ENCODE peak calls at places on chromosomes 3 and 15, in five cellular contexts. W, V, F, T and O are unnamed samples.

GRCh38 chr3:118740722-118741290 is 293.8 kb downstream of the IGSF11 start:
- DNase-seq in W (no peak), V (no peak), F (no peak), T (no peak), O (no peak)

GRCh38 chr3:169581633-169582032 is 81.9 kb downstream of the MECOM start:
- DNase-seq in W (no peak), V (no peak), F (no peak), T (no peak), O (no peak)

GRCh38 chr3:157282261-157283191 is 122.6 kb upstream of the CCNL1 start:
- DNase-seq in W (peak), V (no peak), F (no peak), T (no peak), O (peak)

GRCh38 chr15:84598993-84599392 is 1.8 kb upstream of the ZSCAN2 start:
- DNase-seq in W (no peak), V (peak), F (peak), T (peak), O (no peak)

GRCh38 chr15:74053941-74054529 is 28.3 kb downstream of the GOLGA6A start:
- DNase-seq in W (peak), V (peak), F (peak), T (peak), O (peak)

GRCh38 chr3:73572371-73572770 is 52.4 kb downstream of the PDZRN3 start:
- DNase-seq in W (no peak), V (no peak), F (no peak), T (peak), O (no peak)

GRCh38 chr15:31207246-31207645 is 105.7 kb upstream of the TRPM1 start:
- DNase-seq in W (no peak), V (no peak), F (no peak), T (no peak), O (no peak)

GRCh38 chr3:167898091-167898490 is 162.6 kb downstream of the SERPINI1 start:
- DNase-seq in W (no peak), V (no peak), F (no peak), T (no peak), O (no peak)

GRCh38 chr3:155646128-155646527 is 98.7 kb downstream of the PLCH1 start:
- DNase-seq in W (no peak), V (no peak), F (no peak), T (no peak), O (no peak)

GRCh38 chr3:172905480-172905850 is 154.9 kb downstream of the ECT2 start:
- DNase-seq in W (no peak), V (no peak), F (no peak), T (no peak), O (no peak)

GRCh38 chr3:197674741-197675567 is 61.8 kb downstream of the RUBCN start:
- DNase-seq in W (no peak), V (no peak), F (no peak), T (peak), O (no peak)

GRCh38 chr3:113231827-113232253 is 20.5 kb downstream of the BOC start:
- DNase-seq in W (no peak), V (peak), F (no peak), T (no peak), O (no peak)

GRCh38 chr15:52114656-52115055 is 2.1 kb upstream of the BCL2L10 start:
- DNase-seq in W (no peak), V (no peak), F (no peak), T (no peak), O (no peak)

GRCh38 chr3:42498034-42498433 is 4.4 kb upstream of the VIPR1 start:
- DNase-seq in W (peak), V (no peak), F (no peak), T (no peak), O (no peak)

GRCh38 chr15:89401636-89402252 is 67.1 kb upstream of the POLG start:
- DNase-seq in W (no peak), V (no peak), F (no peak), T (no peak), O (no peak)

GRCh38 chr15:91867581-91868026 is 14.1 kb downstream of the SLCO3A1 start:
- DNase-seq in W (peak), V (peak), F (no peak), T (peak), O (peak)

GRCh38 chr15:90594297-90594696 is 64.6 kb downstream of the CRTC3 start:
- DNase-seq in W (peak), V (no peak), F (no peak), T (peak), O (peak)

GRCh38 chr15:84826369-84826823 is 9.2 kb downstream of the ALPK3 start:
- DNase-seq in W (no peak), V (peak), F (peak), T (peak), O (no peak)

GRCh38 chr3:136805795-136806194 is 13.1 kb upstream of the SLC35G2 start:
- DNase-seq in W (no peak), V (no peak), F (no peak), T (no peak), O (no peak)

GRCh38 chr15:66594344-66594743 is 28.5 kb upstream of the LCTL start:
- DNase-seq in W (no peak), V (no peak), F (no peak), T (no peak), O (no peak)

GRCh38 chr3:12579919-12580318 is 23.0 kb downstream of the MKRN2 start:
- DNase-seq in W (no peak), V (no peak), F (no peak), T (no peak), O (no peak)

GRCh38 chr15:79140846-79141570 is 50.4 kb upstream of the RASGRF1 start:
- DNase-seq in W (no peak), V (no peak), F (no peak), T (no peak), O (no peak)

GRCh38 chr3:185864767-185865166 is 39.9 kb upstream of the IGF2BP2 start:
- DNase-seq in W (no peak), V (no peak), F (no peak), T (no peak), O (no peak)

GRCh38 chr3:151974067-151974466 is 100.6 kb downstream of the SUCNR1 start:
- DNase-seq in W (no peak), V (no peak), F (no peak), T (no peak), O (no peak)

GRCh38 chr3:170712336-170712735 is 126.5 kb upstream of the SLC7A14 start:
- DNase-seq in W (no peak), V (no peak), F (no peak), T (no peak), O (no peak)

GRCh38 chr3:129047553-129047839 is 13.1 kb upstream of the GP9 start:
- DNase-seq in W (no peak), V (no peak), F (no peak), T (no peak), O (no peak)

GRCh38 chr3:8607285-8608040 is 37.1 kb downstream of the SSUH2 start:
- DNase-seq in W (no peak), V (peak), F (no peak), T (no peak), O (no peak)

GRCh38 chr3:152299243-152299976 is 30.7 kb downstream of the MBNL1 start:
- DNase-seq in W (no peak), V (no peak), F (no peak), T (no peak), O (no peak)

GRCh38 chr3:7062714-7063113 is 201.8 kb downstream of the GRM7 start:
- DNase-seq in W (no peak), V (no peak), F (no peak), T (no peak), O (no peak)

GRCh38 chr15:40369474-40369869 is 11.5 kb downstream of the DISP2 start:
- DNase-seq in W (no peak), V (no peak), F (no peak), T (no peak), O (no peak)

GRCh38 chr15:87849181-87849580 is 407.4 kb downstream of the NTRK3 start:
- DNase-seq in W (no peak), V (no peak), F (no peak), T (no peak), O (no peak)

GRCh38 chr15:101521563-101521962 is 32.1 kb upstream of the PCSK6 start:
- DNase-seq in W (no peak), V (no peak), F (no peak), T (no peak), O (no peak)

GRCh38 chr15:67161412-67161811 is 93.0 kb downstream of the AAGAB start:
- DNase-seq in W (no peak), V (no peak), F (no peak), T (no peak), O (no peak)

GRCh38 chr3:20066848-20067617 is 26.8 kb downstream of the KAT2B start:
- DNase-seq in W (no peak), V (no peak), F (no peak), T (no peak), O (no peak)

GRCh38 chr3:141608438-141608837 is 121.6 kb downstream of the RASA2 start:
- DNase-seq in W (no peak), V (no peak), F (no peak), T (no peak), O (no peak)
- TF ChIP-seq POLR2AphosphoS5 in W (no peak), V (no peak), F (no peak), T (no peak), O (no peak)

DNA sequence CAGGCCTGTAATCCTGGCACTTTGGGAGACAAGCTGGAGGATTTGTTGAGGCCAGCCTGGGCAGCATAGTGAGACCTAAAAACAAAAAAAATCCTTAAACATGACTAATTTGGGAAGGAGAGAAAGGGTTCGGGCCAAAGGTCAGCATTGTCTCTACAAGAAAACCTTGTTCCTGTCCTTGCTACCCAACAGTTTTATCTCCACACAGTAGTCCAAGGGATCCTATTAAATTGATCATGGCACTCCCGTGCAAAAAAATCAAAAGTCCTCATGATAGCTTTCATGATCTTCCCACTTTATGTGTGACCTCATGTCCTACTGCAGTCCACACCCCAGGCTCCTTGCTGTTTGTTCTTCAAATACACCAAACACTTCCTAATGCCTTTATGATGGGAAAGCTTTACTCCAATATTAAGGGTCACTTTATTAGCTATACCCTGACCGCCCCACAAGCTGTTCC is 4.2 kb downstream of the RPL15 start:
- DNase-seq in W (no peak), V (no peak), F (no peak), T (no peak), O (no peak)
- TF ChIP-seq POLR2A in W (no peak), V (no peak), F (peak), T (no peak), O (no peak)

DNA sequence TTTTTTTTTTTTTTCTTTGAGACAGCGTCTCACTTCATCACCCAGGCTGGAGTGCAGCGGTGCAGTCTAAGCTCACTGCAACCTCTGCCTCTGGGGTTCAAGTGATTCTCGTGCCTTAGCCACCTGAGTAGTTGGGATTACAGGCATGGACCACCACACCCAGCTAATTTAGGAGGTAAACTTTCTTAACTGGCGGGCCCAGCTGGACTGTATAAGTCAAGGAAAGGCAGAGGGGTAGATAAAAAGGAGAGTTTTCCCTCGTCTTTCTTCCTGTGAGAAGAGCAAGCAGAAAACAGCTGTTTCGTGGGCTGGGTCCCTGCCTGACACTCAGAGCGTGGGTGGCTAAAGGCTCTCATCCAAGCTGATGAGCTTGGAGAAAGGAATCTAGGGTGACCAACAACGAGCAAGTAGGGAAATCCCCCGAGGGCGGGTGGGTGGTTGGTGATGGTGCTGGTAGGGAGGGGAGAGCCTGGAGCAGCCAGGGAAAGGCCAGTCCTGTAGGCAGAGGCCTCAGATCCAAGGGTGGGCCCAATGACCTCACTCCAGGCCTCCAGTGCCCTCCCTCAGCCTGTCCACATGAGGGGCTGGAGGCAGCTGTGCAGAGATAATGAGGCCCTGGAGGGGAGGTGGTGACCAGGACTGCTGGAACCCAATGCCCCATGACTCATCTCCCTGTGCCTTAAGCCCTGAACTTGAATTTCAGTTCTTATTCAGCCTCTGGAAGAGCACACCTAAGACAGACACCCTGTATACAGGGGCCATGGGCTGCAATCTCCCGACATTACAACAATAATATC is 43.1 kb upstream of the LIMD1 start:
- DNase-seq in W (peak), V (peak), F (peak), T (peak), O (no peak)
- TF ChIP-seq POLR2AphosphoS5 in W (no peak), V (no peak), F (peak), T (no peak), O (no peak)

DNA sequence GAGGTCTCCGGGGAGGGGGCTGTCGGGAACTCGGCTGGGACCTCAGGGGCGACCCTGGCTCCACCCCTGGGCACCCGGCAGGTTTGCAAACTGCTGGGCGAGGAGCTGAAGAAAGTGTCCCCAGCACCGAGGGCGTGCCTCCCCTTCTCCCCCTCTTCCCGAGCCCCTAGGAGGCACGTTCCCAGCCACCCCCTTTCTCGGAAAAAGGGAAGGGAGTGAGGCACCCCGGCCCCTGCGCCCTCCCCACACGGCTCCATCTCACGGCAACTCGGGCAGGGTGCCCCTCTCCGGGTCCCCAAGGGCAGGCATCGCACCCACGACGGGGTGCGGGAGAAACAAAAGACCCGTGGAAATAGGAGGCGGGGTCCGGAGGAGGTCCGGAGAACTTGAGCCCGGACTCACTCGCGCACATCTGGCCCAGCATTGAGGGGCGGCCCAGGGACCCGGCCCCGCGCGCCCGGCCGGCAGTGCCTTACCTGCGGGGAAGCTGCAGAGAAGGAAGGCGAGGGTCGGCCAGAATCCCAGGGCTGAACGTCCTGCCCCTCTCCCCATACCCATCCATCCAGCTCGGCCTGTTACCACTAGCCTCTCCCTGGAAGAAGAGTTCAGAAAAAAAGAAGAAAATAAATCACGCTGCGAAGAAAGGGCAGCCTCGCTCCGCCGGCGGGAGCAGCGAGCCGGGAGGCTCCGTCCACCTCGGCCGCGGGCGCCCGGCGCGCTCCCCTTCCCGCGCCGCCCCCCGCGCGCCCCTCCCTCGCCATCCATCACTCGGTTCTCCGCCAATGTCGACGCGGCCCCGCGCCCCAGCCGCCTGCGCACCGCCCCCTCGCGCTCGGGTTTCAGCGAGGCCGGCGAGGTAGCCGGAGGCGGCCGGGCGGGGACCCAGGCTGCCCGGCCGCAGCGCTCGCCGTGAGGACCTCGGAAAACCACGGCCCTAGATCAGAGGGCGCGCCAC is 16.3 kb downstream of the RGMA start:
- DNase-seq in W (peak), V (peak), F (peak), T (peak), O (no peak)
- TF ChIP-seq POLR2A in W (peak), V (peak), F (no peak), T (peak), O (no peak)

DNA sequence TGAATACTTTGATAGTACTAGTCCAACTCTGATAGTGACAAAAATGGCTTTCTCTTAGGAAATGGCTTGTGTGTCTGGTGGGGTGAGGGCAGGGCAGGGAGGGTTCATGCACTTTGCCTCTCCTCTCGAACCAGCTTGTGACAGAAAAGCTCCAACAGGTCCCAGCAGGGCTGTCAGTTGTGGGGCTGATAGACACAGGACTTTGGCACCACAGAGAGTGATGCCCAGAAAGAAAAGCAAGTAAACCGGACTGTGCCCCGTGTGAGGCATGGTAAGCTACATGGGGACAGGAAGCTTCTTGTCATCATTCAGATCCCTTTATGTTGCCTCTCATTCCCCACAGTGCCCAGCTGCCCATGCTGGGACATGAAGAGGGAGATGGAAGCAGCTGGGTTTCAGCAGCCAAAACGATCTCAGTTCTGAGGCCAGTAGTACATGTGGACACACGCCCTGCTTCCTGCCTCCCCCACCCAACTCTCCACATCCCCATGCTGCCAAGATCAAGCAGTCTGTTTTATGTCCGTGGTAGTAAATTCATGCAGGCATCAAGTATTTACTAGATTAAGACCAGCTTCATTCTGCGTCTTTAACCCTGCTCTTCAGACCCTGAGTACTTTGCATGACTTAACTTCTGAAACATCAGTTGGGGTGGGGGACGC is 29.7 kb upstream of the LIPC start:
- DNase-seq in W (no peak), V (no peak), F (no peak), T (no peak), O (peak)
- TF ChIP-seq POLR2AphosphoS5 in W (no peak), V (no peak), F (no peak), T (peak), O (no peak)